ENCODE peak calls at places on chromosome 11, in five cellular contexts. One of them, this sample, is unnamed.

GRCh38 chr11:42237701-42238235 is 778.3 kb upstream of the LRRC4C start:
- DNase-seq in body of pancreas: no peak
- DNase-seq in breast epithelium: no peak
- DNase-seq in stomach: no peak
- DNase-seq in HCT116: no peak
- DNase-seq in this sample: no peak

GRCh38 chr11:834371-835316 is 1.9 kb downstream of the CD151 start:
- DNase-seq in body of pancreas: peak
- DNase-seq in breast epithelium: peak
- DNase-seq in stomach: peak
- DNase-seq in HCT116: peak
- DNase-seq in this sample: peak

GRCh38 chr11:23423119-23423518 is 562.8 kb upstream of the CCDC179 start:
- DNase-seq in body of pancreas: no peak
- DNase-seq in breast epithelium: no peak
- DNase-seq in stomach: no peak
- DNase-seq in HCT116: no peak
- DNase-seq in this sample: no peak

GRCh38 chr11:58086528-58086927 is 38.8 kb downstream of the OR9I1 start:
- DNase-seq in body of pancreas: no peak
- DNase-seq in breast epithelium: no peak
- DNase-seq in stomach: no peak
- DNase-seq in HCT116: no peak
- DNase-seq in this sample: no peak

GRCh38 chr11:35949242-35949641 is 5.4 kb downstream of the LDLRAD3 start:
- DNase-seq in body of pancreas: no peak
- DNase-seq in breast epithelium: peak
- DNase-seq in stomach: no peak
- DNase-seq in HCT116: no peak
- DNase-seq in this sample: no peak

GRCh38 chr11:14650064-14650463 is 6.5 kb downstream of the PDE3B start:
- DNase-seq in body of pancreas: no peak
- DNase-seq in breast epithelium: no peak
- DNase-seq in stomach: no peak
- DNase-seq in HCT116: no peak
- DNase-seq in this sample: no peak

GRCh38 chr11:71472357-71472885 is 19.4 kb downstream of the NADSYN1 start:
- DNase-seq in body of pancreas: no peak
- DNase-seq in breast epithelium: no peak
- DNase-seq in stomach: no peak
- DNase-seq in HCT116: no peak
- DNase-seq in this sample: peak

GRCh38 chr11:70384486-70385152 is 13.7 kb upstream of the CTTN start:
- DNase-seq in body of pancreas: no peak
- DNase-seq in breast epithelium: no peak
- DNase-seq in stomach: no peak
- DNase-seq in HCT116: no peak
- DNase-seq in this sample: no peak

GRCh38 chr11:1234054-1234720 is 11.3 kb downstream of the MUC5B start:
- DNase-seq in body of pancreas: peak
- DNase-seq in breast epithelium: no peak
- DNase-seq in stomach: no peak
- DNase-seq in HCT116: no peak
- DNase-seq in this sample: peak

GRCh38 chr11:83681944-83682644 is 395.9 kb upstream of the CCDC90B start:
- DNase-seq in body of pancreas: no peak
- DNase-seq in breast epithelium: no peak
- DNase-seq in stomach: no peak
- DNase-seq in HCT116: no peak
- DNase-seq in this sample: no peak

GRCh38 chr11:114151631-114152030 is 92.1 kb downstream of the ZBTB16 start:
- DNase-seq in body of pancreas: no peak
- DNase-seq in breast epithelium: no peak
- DNase-seq in stomach: no peak
- DNase-seq in HCT116: no peak
- DNase-seq in this sample: peak

GRCh38 chr11:121445071-121445768 is 6.9 kb upstream of the SORL1 start:
- DNase-seq in body of pancreas: no peak
- DNase-seq in breast epithelium: no peak
- DNase-seq in stomach: no peak
- DNase-seq in HCT116: no peak
- DNase-seq in this sample: no peak

GRCh38 chr11:13010737-13011342 is 1.7 kb downstream of the RASSF10 start:
- DNase-seq in body of pancreas: peak
- DNase-seq in breast epithelium: peak
- DNase-seq in stomach: peak
- DNase-seq in HCT116: no peak
- DNase-seq in this sample: no peak

GRCh38 chr11:17648528-17648927 is 70.8 kb upstream of the MYOD1 start:
- DNase-seq in body of pancreas: no peak
- DNase-seq in breast epithelium: no peak
- DNase-seq in stomach: no peak
- DNase-seq in HCT116: no peak
- DNase-seq in this sample: no peak

GRCh38 chr11:77705195-77705876 is 67.7 kb upstream of the CLNS1A start:
- DNase-seq in body of pancreas: no peak
- DNase-seq in breast epithelium: no peak
- DNase-seq in stomach: no peak
- DNase-seq in HCT116: peak
- DNase-seq in this sample: no peak

GRCh38 chr11:121563900-121564822 is 111.4 kb upstream of the SORL1-AS1 start:
- DNase-seq in body of pancreas: no peak
- DNase-seq in breast epithelium: no peak
- DNase-seq in stomach: no peak
- DNase-seq in HCT116: no peak
- DNase-seq in this sample: no peak

GRCh38 chr11:19853016-19853415 is 140.4 kb downstream of the NAV2 start:
- DNase-seq in body of pancreas: no peak
- DNase-seq in breast epithelium: no peak
- DNase-seq in stomach: no peak
- DNase-seq in HCT116: no peak
- DNase-seq in this sample: no peak

GRCh38 chr11:38169286-38169685 is 1571.2 kb upstream of the RAG2 start:
- DNase-seq in body of pancreas: no peak
- DNase-seq in breast epithelium: no peak
- DNase-seq in stomach: no peak
- DNase-seq in HCT116: no peak
- DNase-seq in this sample: no peak

GRCh38 chr11:110763249-110764011 is 51.2 kb upstream of the ARHGAP20 start:
- DNase-seq in body of pancreas: peak
- DNase-seq in breast epithelium: no peak
- DNase-seq in stomach: peak
- DNase-seq in HCT116: no peak
- DNase-seq in this sample: no peak

GRCh38 chr11:44226472-44226871 is 83.5 kb downstream of the ALX4 start:
- DNase-seq in body of pancreas: no peak
- DNase-seq in breast epithelium: no peak
- DNase-seq in stomach: no peak
- DNase-seq in HCT116: no peak
- DNase-seq in this sample: no peak

GRCh38 chr11:64996710-64997380 is at the start of gene BATF2:
- DNase-seq in body of pancreas: peak
- DNase-seq in breast epithelium: peak
- DNase-seq in stomach: peak
- DNase-seq in HCT116: peak
- DNase-seq in this sample: peak

GRCh38 chr11:95435628-95436353 is 204.8 kb upstream of the SESN3 start:
- DNase-seq in body of pancreas: no peak
- DNase-seq in breast epithelium: no peak
- DNase-seq in stomach: no peak
- DNase-seq in HCT116: no peak
- DNase-seq in this sample: no peak

GRCh38 chr11:33699515-33700424 is 856 bp downstream of the C11orf91 start:
- DNase-seq in body of pancreas: peak
- DNase-seq in breast epithelium: no peak
- DNase-seq in stomach: peak
- DNase-seq in HCT116: no peak
- DNase-seq in this sample: no peak

GRCh38 chr11:47464479-47464878 is 15.5 kb upstream of the RAPSN start:
- DNase-seq in body of pancreas: no peak
- DNase-seq in breast epithelium: no peak
- DNase-seq in stomach: no peak
- DNase-seq in HCT116: no peak
- DNase-seq in this sample: peak

DNA sequence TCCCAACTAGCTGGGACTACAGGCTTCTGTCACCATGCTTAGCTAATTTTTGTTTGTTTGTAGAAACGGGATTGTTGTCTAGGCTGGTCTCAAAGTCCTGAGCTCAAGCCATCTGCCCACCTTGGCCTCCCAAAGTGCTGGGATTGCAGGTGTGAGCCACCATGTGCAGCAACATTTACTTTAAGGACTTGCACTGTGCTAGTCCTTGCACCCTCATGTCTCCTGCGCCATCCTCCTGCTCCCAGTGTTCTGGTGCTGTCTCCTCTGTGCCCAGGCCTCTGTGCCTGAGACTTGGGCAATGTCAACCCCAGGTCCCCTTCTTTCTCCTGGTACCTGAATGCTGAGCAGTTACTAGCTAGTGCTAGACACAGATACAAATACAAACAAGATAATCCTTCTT is 26.7 kb downstream of the WEE1 start:
- DNase-seq in body of pancreas: no peak
- DNase-seq in breast epithelium: no peak
- DNase-seq in stomach: no peak
- DNase-seq in HCT116: no peak
- DNase-seq in this sample: no peak
- H3K4me3 ChIP-seq in body of pancreas: no peak
- H3K4me3 ChIP-seq in breast epithelium: no peak
- H3K4me3 ChIP-seq in stomach: no peak
- H3K4me3 ChIP-seq in HCT116: no peak
- H3K4me3 ChIP-seq in this sample: no peak

GRCh38 chr11:66004186-66004585 is 1.9 kb downstream of the BANF1 start:
- DNase-seq in body of pancreas: no peak
- DNase-seq in breast epithelium: no peak
- DNase-seq in stomach: no peak
- DNase-seq in HCT116: no peak
- DNase-seq in this sample: no peak

GRCh38 chr11:66001941-66002647 is at the start of the genes BANF1 and EIF1AD:
- DNase-seq in body of pancreas: peak
- DNase-seq in breast epithelium: peak
- DNase-seq in stomach: peak
- DNase-seq in HCT116: peak
- DNase-seq in this sample: peak

GRCh38 chr11:66006134-66006890 is 4.0 kb downstream of the BANF1 start:
- DNase-seq in body of pancreas: no peak
- DNase-seq in breast epithelium: no peak
- DNase-seq in stomach: no peak
- DNase-seq in HCT116: no peak
- DNase-seq in this sample: no peak

GRCh38 chr11:66003291-66003690 is 988 bp downstream of the BANF1 start:
- DNase-seq in body of pancreas: no peak
- DNase-seq in breast epithelium: no peak
- DNase-seq in stomach: no peak
- DNase-seq in HCT116: no peak
- DNase-seq in this sample: no peak

DNA sequence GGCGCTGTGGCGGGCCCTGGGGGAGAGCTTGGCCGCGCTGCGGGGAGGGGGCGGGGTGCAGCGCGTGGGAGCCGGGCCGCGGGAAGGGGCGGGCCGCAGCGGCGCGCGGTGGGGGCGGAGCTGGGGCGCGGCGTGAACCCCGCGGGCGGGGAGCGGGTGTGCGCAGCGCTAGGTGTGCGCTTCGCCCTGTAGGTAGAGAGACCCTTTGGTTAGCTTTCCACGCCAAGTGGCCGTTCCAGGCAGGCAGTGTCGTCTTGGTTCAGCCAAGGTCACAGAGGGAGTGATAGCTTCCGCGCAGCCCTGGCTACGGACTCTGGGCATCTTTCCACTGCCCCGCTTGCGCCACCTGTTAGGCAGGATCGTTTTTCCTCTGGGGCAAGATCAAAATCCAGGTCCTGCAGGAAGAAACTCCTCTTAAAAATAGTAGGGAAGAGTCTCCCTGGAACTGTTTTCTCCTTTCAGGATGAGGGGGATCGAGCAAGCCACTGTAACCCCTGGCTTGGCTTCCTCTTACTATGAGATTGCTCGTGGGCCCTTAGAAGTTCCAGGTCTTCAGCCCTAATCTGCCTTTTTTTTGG is 434 bp downstream of the BANF1 start:
- DNase-seq in body of pancreas: peak
- DNase-seq in breast epithelium: peak
- DNase-seq in stomach: peak
- DNase-seq in HCT116: no peak
- DNase-seq in this sample: peak
- TF ChIP-seq POLR2A in body of pancreas: no peak
- TF ChIP-seq POLR2A in breast epithelium: no peak
- TF ChIP-seq POLR2A in stomach: no peak
- TF ChIP-seq POLR2A in HCT116: no peak
- TF ChIP-seq POLR2A in this sample: no peak

DNA sequence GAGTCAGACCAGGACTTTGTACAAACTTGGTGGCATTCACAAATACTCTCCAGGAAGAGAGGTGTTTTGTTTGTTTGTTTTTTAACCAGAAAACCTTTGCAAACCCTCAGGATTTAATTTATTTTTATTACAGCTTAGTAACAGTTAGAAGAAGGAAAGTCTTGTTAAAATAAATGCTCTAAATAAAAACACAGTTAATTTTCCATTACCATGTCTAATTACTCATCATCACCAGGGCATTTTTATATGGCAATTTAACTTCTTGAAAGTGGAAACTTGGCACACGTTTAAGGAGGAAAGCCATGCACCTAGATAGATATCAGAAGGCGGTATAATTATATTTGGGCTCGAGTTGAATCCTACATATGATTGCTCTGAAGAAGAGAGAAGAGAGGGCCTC is 7.4 kb downstream of the BARX2 start:
- DNase-seq in body of pancreas: no peak
- DNase-seq in breast epithelium: no peak
- DNase-seq in stomach: no peak
- DNase-seq in HCT116: no peak
- DNase-seq in this sample: no peak
- TF ChIP-seq CTCF in body of pancreas: no peak
- TF ChIP-seq CTCF in breast epithelium: no peak
- TF ChIP-seq CTCF in stomach: no peak
- TF ChIP-seq CTCF in HCT116: no peak
- TF ChIP-seq CTCF in this sample: no peak

DNA sequence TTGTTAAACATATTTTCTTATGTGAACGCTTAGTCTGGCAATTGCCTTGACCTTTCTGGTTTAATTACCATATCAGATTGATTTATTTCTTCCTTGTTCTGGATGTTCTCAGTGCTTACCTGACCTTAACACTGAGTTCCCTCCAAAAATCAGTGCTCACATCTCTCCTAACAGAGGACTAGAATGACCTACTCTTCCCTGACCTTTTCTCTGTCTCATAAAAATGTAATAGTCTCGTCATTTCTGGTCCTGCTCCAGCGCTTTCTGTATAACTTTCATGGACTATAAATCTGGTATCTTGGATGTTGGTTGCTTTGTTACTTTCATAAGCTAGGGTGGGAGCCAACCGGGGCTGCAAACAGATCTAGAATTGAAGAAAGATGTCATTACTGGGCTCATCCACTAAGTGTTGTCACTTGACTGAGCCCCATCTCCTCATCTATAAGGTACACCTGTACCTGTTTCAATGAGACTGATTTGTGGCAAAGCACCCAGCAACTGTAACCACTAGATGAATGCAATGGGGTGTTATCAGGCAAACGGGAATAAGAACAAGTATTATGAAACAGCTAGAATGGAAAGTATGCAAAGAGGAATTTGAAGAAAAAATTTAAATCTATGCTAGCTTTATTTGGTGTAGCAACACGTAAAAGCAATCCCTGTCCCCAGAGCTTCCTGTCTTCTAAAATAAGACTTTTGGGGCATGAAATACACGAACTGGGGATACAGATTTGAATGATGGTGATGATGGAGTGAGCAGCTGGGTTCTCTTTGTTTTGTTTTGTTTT is 2.4 kb downstream of the FADS2 start:
- DNase-seq in body of pancreas: no peak
- DNase-seq in breast epithelium: no peak
- DNase-seq in stomach: no peak
- DNase-seq in HCT116: no peak
- DNase-seq in this sample: no peak
- H3K4me3 ChIP-seq in body of pancreas: no peak
- H3K4me3 ChIP-seq in breast epithelium: no peak
- H3K4me3 ChIP-seq in stomach: no peak
- H3K4me3 ChIP-seq in HCT116: no peak
- H3K4me3 ChIP-seq in this sample: no peak

This sample was measured in sigmoid colon.